ENCODE peak calls at places on chromosome 10, in nine cellular contexts. W, O, U, X, V, C, R, A and Y are unnamed samples.

GRCh38 chr10:127918570-127918969 is 11.7 kb downstream of the PTPRE start:
- DNase-seq in W (no peak), O (no peak), U (no peak), X (no peak), V (no peak), C (no peak), R (no peak), A (no peak), Y (no peak)

GRCh38 chr10:116201011-116201410 is 72.0 kb downstream of the GFRA1 start:
- DNase-seq in W (no peak), O (no peak), U (no peak), X (no peak), V (no peak), C (no peak), R (no peak), A (peak; percentile 72), Y (no peak)

GRCh38 chr10:84291389-84291788 is 37.0 kb upstream of the CCSER2 start:
- DNase-seq in W (no peak), O (no peak), U (no peak), X (no peak), V (no peak), C (peak; percentile 69), R (peak; percentile 89), A (peak; percentile 74), Y (no peak)

GRCh38 chr10:23630880-23631279 is 192.0 kb downstream of the OTUD1 start:
- DNase-seq in W (no peak), O (no peak), U (no peak), X (no peak), V (no peak), C (no peak), R (peak; percentile 45), A (peak; percentile 18), Y (no peak)

GRCh38 chr10:47381427-47382379 is 2.4 kb downstream of the ZNF488 start:
- DNase-seq in W (no peak), O (peak; percentile 14), U (no peak), X (peak; percentile 27), V (no peak), C (no peak), R (no peak), A (no peak), Y (no peak)

GRCh38 chr10:3948843-3949242 is 163.8 kb upstream of the KLF6 start:
- DNase-seq in W (peak; percentile 55), O (peak; percentile 50), U (no peak), X (no peak), V (peak; percentile 55), C (no peak), R (no peak), A (no peak), Y (no peak)

GRCh38 chr10:11189581-11190376 is 172.1 kb downstream of the CELF2 start:
- DNase-seq in W (no peak), O (no peak), U (no peak), X (no peak), V (no peak), C (no peak), R (peak; percentile 44), A (no peak), Y (no peak)

GRCh38 chr10:3451516-3452185 is 279.1 kb upstream of the PITRM1 start:
- DNase-seq in W (no peak), O (no peak), U (no peak), X (no peak), V (no peak), C (no peak), R (peak; percentile 54), A (peak; percentile 62), Y (no peak)

GRCh38 chr10:70212879-70213278 is 20.4 kb downstream of the PPA1 start:
- DNase-seq in W (no peak), O (no peak), U (no peak), X (no peak), V (no peak), C (no peak), R (no peak), A (peak; percentile 46), Y (no peak)

GRCh38 chr10:63003816-63004453 is 129.2 kb upstream of the NRBF2 start:
- DNase-seq in W (no peak), O (no peak), U (no peak), X (no peak), V (no peak), C (no peak), R (peak; percentile 21), A (peak; percentile 38), Y (no peak)

GRCh38 chr10:70174058-70174741 is 3.9 kb upstream of the SAR1A start:
- DNase-seq in W (no peak), O (peak; percentile 29), U (no peak), X (no peak), V (peak; percentile 48), C (no peak), R (no peak), A (no peak), Y (no peak)

GRCh38 chr10:133276435-133277201 is at the start of gene ADAM8:
- DNase-seq in W (no peak), O (peak; percentile 82), U (peak; percentile 77), X (peak; percentile 54), V (peak; percentile 67), C (peak; percentile 64), R (peak; percentile 69), A (peak; percentile 59), Y (no peak)

GRCh38 chr10:25017247-25017590 is 807 bp downstream of the THNSL1 start:
- DNase-seq in W (no peak), O (no peak), U (no peak), X (no peak), V (peak; percentile 25), C (peak; percentile 24), R (no peak), A (peak; percentile 40), Y (no peak)

GRCh38 chr10:49628599-49628998 is 14.8 kb downstream of the CHAT start:
- DNase-seq in W (no peak), O (no peak), U (peak; percentile 30), X (no peak), V (no peak), C (no peak), R (no peak), A (no peak), Y (no peak)

GRCh38 chr10:79444243-79445119 is 943 bp downstream of the ZCCHC24 start:
- DNase-seq in W (peak; percentile 9), O (peak; percentile 68), U (peak; percentile 77), X (peak; percentile 63), V (peak; percentile 68), C (peak; percentile 77), R (peak; percentile 68), A (peak; percentile 89), Y (peak; percentile 56)

GRCh38 chr10:43128958-43129706 is 9.1 kb upstream of the CSGALNACT2 start:
- DNase-seq in W (no peak), O (peak; percentile 47), U (no peak), X (peak; percentile 30), V (no peak), C (peak; percentile 48), R (peak; percentile 7), A (peak; percentile 96), Y (no peak)

GRCh38 chr10:11337516-11337915 is 273.9 kb downstream of the USP6NL start:
- DNase-seq in W (no peak), O (no peak), U (no peak), X (no peak), V (no peak), C (no peak), R (no peak), A (no peak), Y (no peak)

GRCh38 chr10:44043646-44044368 is 341.1 kb downstream of the CXCL12 start:
- DNase-seq in W (no peak), O (no peak), U (no peak), X (no peak), V (no peak), C (no peak), R (no peak), A (no peak), Y (no peak)

GRCh38 chr10:94043431-94043990 is 49.8 kb downstream of the PLCE1 start:
- DNase-seq in W (no peak), O (no peak), U (no peak), X (no peak), V (no peak), C (no peak), R (no peak), A (peak; percentile 66), Y (no peak)

GRCh38 chr10:25820496-25821415 is 113.3 kb upstream of the MYO3A start:
- DNase-seq in W (no peak), O (no peak), U (no peak), X (no peak), V (no peak), C (no peak), R (no peak), A (no peak), Y (no peak)

GRCh38 chr10:62514079-62514693 is 140.0 kb downstream of the ZNF365 start:
- DNase-seq in W (no peak), O (no peak), U (no peak), X (no peak), V (no peak), C (no peak), R (peak; percentile 35), A (peak; percentile 20), Y (no peak)

GRCh38 chr10:24727811-24728210 is 4.1 kb upstream of the ARHGAP21 start:
- DNase-seq in W (no peak), O (no peak), U (no peak), X (no peak), V (no peak), C (peak; percentile 13), R (peak; percentile 84), A (peak; percentile 22), Y (no peak)

GRCh38 chr10:61078542-61078941 is 134.6 kb upstream of the RHOBTB1 start:
- DNase-seq in W (no peak), O (no peak), U (no peak), X (no peak), V (no peak), C (no peak), R (no peak), A (peak; percentile 30), Y (no peak)

GRCh38 chr10:110844617-110844881 is 27.2 kb upstream of the PDCD4 start:
- DNase-seq in W (no peak), O (no peak), U (no peak), X (no peak), V (no peak), C (no peak), R (no peak), A (no peak), Y (no peak)
- H3K27ac ChIP-seq in W (no peak overlapping the region), O (no peak overlapping the region), U (no peak overlapping the region), X (no peak overlapping the region), V (no peak overlapping the region), C (peak overlapping the region; percentile 84), R (no peak overlapping the region), A (no peak overlapping the region), Y (no peak overlapping the region)

GRCh38 chr10:122264442-122264841 is 6.7 kb upstream of the BTBD16 start:
- DNase-seq in W (no peak), O (no peak), U (no peak), X (no peak), V (no peak), C (peak; percentile 23), R (no peak), A (peak; percentile 35), Y (no peak)
- H3K27ac ChIP-seq in W (no peak overlapping the region), O (no peak overlapping the region), U (no peak overlapping the region), X (peak overlapping the region; percentile 21), V (no peak overlapping the region), C (peak overlapping the region; percentile 59), R (no peak overlapping the region), A (peak overlapping the region; percentile 69), Y (no peak overlapping the region)

GRCh38 chr10:14397069-14397468 is 66.3 kb upstream of the FRMD4A start:
- DNase-seq in W (no peak), O (no peak), U (peak; percentile 64), X (peak; percentile 36), V (peak; percentile 32), C (peak; percentile 20), R (peak; percentile 79), A (peak; percentile 93), Y (peak; percentile 32)
- H3K27ac ChIP-seq in W (no peak overlapping the region), O (no peak overlapping the region), U (no peak overlapping the region), X (no peak overlapping the region), V (no peak overlapping the region), C (no peak overlapping the region), R (no peak overlapping the region), A (peak overlapping the region; percentile 66), Y (no peak overlapping the region)

GRCh38 chr10:18665815-18666558 is 6.8 kb downstream of the ARL5B start:
- DNase-seq in W (no peak), O (no peak), U (no peak), X (no peak), V (no peak), C (no peak), R (no peak), A (peak; percentile 49), Y (no peak)
- H3K27ac ChIP-seq in W (no peak overlapping the region), O (no peak overlapping the region), U (no peak overlapping the region), X (no peak overlapping the region), V (no peak overlapping the region), C (peak overlapping the region; percentile 12), R (no peak overlapping the region), A (peak overlapping the region; percentile 4), Y (no peak overlapping the region)